ENCODE peak calls at places on chromosomes 6 and 20, in seven cellular contexts. One of them, this sample, is unnamed.

GRCh38 chr6:168072266-168072665 is 6.7 kb downstream of the FRMD1 start:
- DNase-seq in A549: no peak
- DNase-seq in lower lobe of right lung: no peak
- DNase-seq in MV-4-11: no peak
- DNase-seq in hypothalamus: no peak
- DNase-seq in KG1: no peak
- DNase-seq in C1 segment of cervical spinal cord: no peak
- DNase-seq in this sample: no peak

GRCh38 chr6:126539022-126539421 is 199.1 kb downstream of the CENPW start:
- DNase-seq in A549: peak
- DNase-seq in lower lobe of right lung: no peak
- DNase-seq in MV-4-11: no peak
- DNase-seq in hypothalamus: no peak
- DNase-seq in KG1: no peak
- DNase-seq in C1 segment of cervical spinal cord: no peak
- DNase-seq in this sample: no peak

GRCh38 chr6:112038756-112039430 is 15.0 kb upstream of the CCN6 start:
- DNase-seq in A549: no peak
- DNase-seq in lower lobe of right lung: no peak
- DNase-seq in MV-4-11: no peak
- DNase-seq in hypothalamus: no peak
- DNase-seq in KG1: no peak
- DNase-seq in C1 segment of cervical spinal cord: no peak
- DNase-seq in this sample: no peak

GRCh38 chr6:151232899-151233298 is 6.9 kb upstream of the AKAP12 start:
- DNase-seq in A549: no peak
- DNase-seq in lower lobe of right lung: no peak
- DNase-seq in MV-4-11: no peak
- DNase-seq in hypothalamus: no peak
- DNase-seq in KG1: no peak
- DNase-seq in C1 segment of cervical spinal cord: no peak
- DNase-seq in this sample: no peak

GRCh38 chr6:27532820-27533538 is 60.1 kb upstream of the ZNF184 start:
- DNase-seq in A549: no peak
- DNase-seq in lower lobe of right lung: no peak
- DNase-seq in MV-4-11: no peak
- DNase-seq in hypothalamus: no peak
- DNase-seq in KG1: no peak
- DNase-seq in C1 segment of cervical spinal cord: no peak
- DNase-seq in this sample: no peak

GRCh38 chr20:59207742-59208357 is 44.2 kb downstream of the ZNF831 start:
- DNase-seq in A549: peak
- DNase-seq in lower lobe of right lung: peak
- DNase-seq in MV-4-11: peak
- DNase-seq in hypothalamus: peak
- DNase-seq in KG1: no peak
- DNase-seq in C1 segment of cervical spinal cord: no peak
- DNase-seq in this sample: no peak

GRCh38 chr20:11766961-11767360 is 150.7 kb upstream of the BTBD3 start:
- DNase-seq in A549: no peak
- DNase-seq in lower lobe of right lung: no peak
- DNase-seq in MV-4-11: peak
- DNase-seq in hypothalamus: no peak
- DNase-seq in KG1: no peak
- DNase-seq in C1 segment of cervical spinal cord: no peak
- DNase-seq in this sample: no peak

GRCh38 chr20:7327815-7328214 is 560.3 kb downstream of the BMP2 start:
- DNase-seq in A549: no peak
- DNase-seq in lower lobe of right lung: no peak
- DNase-seq in MV-4-11: no peak
- DNase-seq in hypothalamus: no peak
- DNase-seq in KG1: no peak
- DNase-seq in C1 segment of cervical spinal cord: no peak
- DNase-seq in this sample: no peak

GRCh38 chr6:42453649-42454427 is 2.1 kb upstream of the TRERF1 start:
- DNase-seq in A549: peak
- DNase-seq in lower lobe of right lung: peak
- DNase-seq in MV-4-11: peak
- DNase-seq in hypothalamus: no peak
- DNase-seq in KG1: no peak
- DNase-seq in C1 segment of cervical spinal cord: peak
- DNase-seq in this sample: no peak

GRCh38 chr20:62896526-62896925 is 29.8 kb downstream of the DIDO1 start:
- DNase-seq in A549: no peak
- DNase-seq in lower lobe of right lung: peak
- DNase-seq in MV-4-11: no peak
- DNase-seq in hypothalamus: no peak
- DNase-seq in KG1: no peak
- DNase-seq in C1 segment of cervical spinal cord: no peak
- DNase-seq in this sample: no peak

GRCh38 chr20:37990571-37991151 is 42.6 kb downstream of the TTI1 start:
- DNase-seq in A549: peak
- DNase-seq in lower lobe of right lung: peak
- DNase-seq in MV-4-11: peak
- DNase-seq in hypothalamus: no peak
- DNase-seq in KG1: peak
- DNase-seq in C1 segment of cervical spinal cord: no peak
- DNase-seq in this sample: peak

GRCh38 chr20:18176318-18176785 is 38.7 kb downstream of the KAT14 start:
- DNase-seq in A549: no peak
- DNase-seq in lower lobe of right lung: no peak
- DNase-seq in MV-4-11: peak
- DNase-seq in hypothalamus: no peak
- DNase-seq in KG1: no peak
- DNase-seq in C1 segment of cervical spinal cord: no peak
- DNase-seq in this sample: no peak

GRCh38 chr6:25627001-25627400 is 25.0 kb upstream of the SCGN start:
- DNase-seq in A549: no peak
- DNase-seq in lower lobe of right lung: no peak
- DNase-seq in MV-4-11: no peak
- DNase-seq in hypothalamus: no peak
- DNase-seq in KG1: no peak
- DNase-seq in C1 segment of cervical spinal cord: no peak
- DNase-seq in this sample: no peak

This sample was measured in GF-D8.